ENCODE peak calls at places on chromosomes 12 and 14, in ten cellular contexts. One of them, this sample, is unnamed.

GRCh38 chr14:52356025-52356424 is 41.9 kb downstream of the PTGER2 start:
- DNase-seq in activated naive CD4-positive, alpha-beta T cell treated with anti-CD3 and anti-CD28 coated beads for 36 hours: no peak
- DNase-seq in activated T-cell treated with anti-CD3 and anti-CD28 coated beads for 4 hours: no peak
- DNase-seq in HS-5: no peak
- DNase-seq in IMR-90: peak; percentile 21
- DNase-seq in HL-60: no peak
- DNase-seq in SW480: no peak
- DNase-seq in T1000: no peak
- DNase-seq in fibroblast of pulmonary artery: peak; percentile 13
- DNase-seq in left ventricle myocardium superior: no peak
- DNase-seq in this sample: no peak

GRCh38 chr14:24051162-24051788 is 534 bp upstream of the CARMIL3 start:
- DNase-seq in T1000: no peak
- DNase-seq in fibroblast of pulmonary artery: no peak
- DNase-seq in SW480: no peak
- DNase-seq in activated T-cell treated with anti-CD3 and anti-CD28 coated beads for 4 hours: no peak
- DNase-seq in HS-5: no peak
- DNase-seq in activated naive CD4-positive, alpha-beta T cell treated with anti-CD3 and anti-CD28 coated beads for 36 hours: no peak
- DNase-seq in IMR-90: no peak
- DNase-seq in HL-60: no peak
- DNase-seq in left ventricle myocardium superior: no peak
- DNase-seq in this sample: no peak

GRCh38 chr14:20477211-20477876 is 8.1 kb downstream of the PNP start:
- DNase-seq in T1000: peak; percentile 47
- DNase-seq in left ventricle myocardium superior: peak; percentile 60
- DNase-seq in fibroblast of pulmonary artery: peak; percentile 85
- DNase-seq in activated T-cell treated with anti-CD3 and anti-CD28 coated beads for 4 hours: no peak
- DNase-seq in HS-5: no peak
- DNase-seq in activated naive CD4-positive, alpha-beta T cell treated with anti-CD3 and anti-CD28 coated beads for 36 hours: peak; percentile 41
- DNase-seq in IMR-90: peak; percentile 73
- DNase-seq in SW480: no peak
- DNase-seq in HL-60: no peak
- DNase-seq in this sample: peak; percentile 12

GRCh38 chr14:89618309-89618708 is 201.3 kb upstream of the FOXN3 start:
- DNase-seq in fibroblast of pulmonary artery: peak; percentile 34
- DNase-seq in T1000: no peak
- DNase-seq in left ventricle myocardium superior: no peak
- DNase-seq in HS-5: no peak
- DNase-seq in activated T-cell treated with anti-CD3 and anti-CD28 coated beads for 4 hours: no peak
- DNase-seq in IMR-90: no peak
- DNase-seq in HL-60: no peak
- DNase-seq in SW480: peak; percentile 16
- DNase-seq in activated naive CD4-positive, alpha-beta T cell treated with anti-CD3 and anti-CD28 coated beads for 36 hours: no peak
- DNase-seq in this sample: no peak

GRCh38 chr12:121532503-121533390 is 48.1 kb downstream of the KDM2B start:
- DNase-seq in HL-60: no peak
- DNase-seq in activated T-cell treated with anti-CD3 and anti-CD28 coated beads for 4 hours: no peak
- DNase-seq in SW480: no peak
- DNase-seq in fibroblast of pulmonary artery: peak; percentile 87
- DNase-seq in T1000: no peak
- DNase-seq in activated naive CD4-positive, alpha-beta T cell treated with anti-CD3 and anti-CD28 coated beads for 36 hours: no peak
- DNase-seq in left ventricle myocardium superior: no peak
- DNase-seq in HS-5: no peak
- DNase-seq in IMR-90: peak; percentile 84
- DNase-seq in this sample: no peak

GRCh38 chr12:64893961-64894360 is 69.5 kb downstream of the TBC1D30 start:
- DNase-seq in activated naive CD4-positive, alpha-beta T cell treated with anti-CD3 and anti-CD28 coated beads for 36 hours: no peak
- DNase-seq in T1000: no peak
- DNase-seq in SW480: no peak
- DNase-seq in HL-60: no peak
- DNase-seq in IMR-90: peak; percentile 88
- DNase-seq in left ventricle myocardium superior: no peak
- DNase-seq in activated T-cell treated with anti-CD3 and anti-CD28 coated beads for 4 hours: no peak
- DNase-seq in HS-5: peak; percentile 90
- DNase-seq in fibroblast of pulmonary artery: peak; percentile 36
- DNase-seq in this sample: no peak

GRCh38 chr12:96500686-96501085 is 11.3 kb downstream of the CFAP54 start:
- DNase-seq in HL-60: no peak
- DNase-seq in left ventricle myocardium superior: no peak
- DNase-seq in HS-5: no peak
- DNase-seq in activated naive CD4-positive, alpha-beta T cell treated with anti-CD3 and anti-CD28 coated beads for 36 hours: peak; percentile 28
- DNase-seq in fibroblast of pulmonary artery: peak; percentile 61
- DNase-seq in activated T-cell treated with anti-CD3 and anti-CD28 coated beads for 4 hours: no peak
- DNase-seq in SW480: peak; percentile 44
- DNase-seq in IMR-90: peak; percentile 40
- DNase-seq in T1000: no peak
- DNase-seq in this sample: no peak

GRCh38 chr14:91152499-91152898 is 38.6 kb downstream of the DGLUCY start:
- DNase-seq in HL-60: no peak
- DNase-seq in fibroblast of pulmonary artery: no peak
- DNase-seq in HS-5: no peak
- DNase-seq in activated naive CD4-positive, alpha-beta T cell treated with anti-CD3 and anti-CD28 coated beads for 36 hours: no peak
- DNase-seq in SW480: no peak
- DNase-seq in T1000: no peak
- DNase-seq in left ventricle myocardium superior: no peak
- DNase-seq in activated T-cell treated with anti-CD3 and anti-CD28 coated beads for 4 hours: no peak
- DNase-seq in IMR-90: no peak
- DNase-seq in this sample: no peak

GRCh38 chr14:30403791-30404190 is 155.2 kb upstream of the G2E3 start:
- DNase-seq in activated T-cell treated with anti-CD3 and anti-CD28 coated beads for 4 hours: no peak
- DNase-seq in IMR-90: no peak
- DNase-seq in T1000: no peak
- DNase-seq in HL-60: no peak
- DNase-seq in left ventricle myocardium superior: no peak
- DNase-seq in activated naive CD4-positive, alpha-beta T cell treated with anti-CD3 and anti-CD28 coated beads for 36 hours: no peak
- DNase-seq in fibroblast of pulmonary artery: no peak
- DNase-seq in SW480: no peak
- DNase-seq in HS-5: no peak
- DNase-seq in this sample: no peak

GRCh38 chr14:69246331-69246730 is 13.6 kb upstream of the GALNT16 start:
- DNase-seq in fibroblast of pulmonary artery: no peak
- DNase-seq in T1000: no peak
- DNase-seq in SW480: no peak
- DNase-seq in HL-60: no peak
- DNase-seq in activated T-cell treated with anti-CD3 and anti-CD28 coated beads for 4 hours: no peak
- DNase-seq in left ventricle myocardium superior: no peak
- DNase-seq in IMR-90: no peak
- DNase-seq in HS-5: no peak
- DNase-seq in activated naive CD4-positive, alpha-beta T cell treated with anti-CD3 and anti-CD28 coated beads for 36 hours: no peak
- DNase-seq in this sample: no peak

GRCh38 chr12:101795786-101796185 is 35.0 kb downstream of the GNPTAB start:
- DNase-seq in SW480: no peak
- DNase-seq in left ventricle myocardium superior: no peak
- DNase-seq in T1000: no peak
- DNase-seq in activated T-cell treated with anti-CD3 and anti-CD28 coated beads for 4 hours: no peak
- DNase-seq in IMR-90: no peak
- DNase-seq in fibroblast of pulmonary artery: no peak
- DNase-seq in activated naive CD4-positive, alpha-beta T cell treated with anti-CD3 and anti-CD28 coated beads for 36 hours: peak; percentile 16
- DNase-seq in HL-60: no peak
- DNase-seq in HS-5: no peak
- DNase-seq in this sample: no peak

GRCh38 chr12:6302621-6303020 is 7.9 kb upstream of the PLEKHG6 start:
- DNase-seq in HS-5: no peak
- DNase-seq in SW480: no peak
- DNase-seq in left ventricle myocardium superior: no peak
- DNase-seq in HL-60: no peak
- DNase-seq in T1000: no peak
- DNase-seq in fibroblast of pulmonary artery: no peak
- DNase-seq in activated naive CD4-positive, alpha-beta T cell treated with anti-CD3 and anti-CD28 coated beads for 36 hours: no peak
- DNase-seq in activated T-cell treated with anti-CD3 and anti-CD28 coated beads for 4 hours: no peak
- DNase-seq in IMR-90: peak; percentile 48
- DNase-seq in this sample: no peak

GRCh38 chr14:73757876-73758391 is 43.8 kb upstream of the PNMA1 start:
- DNase-seq in fibroblast of pulmonary artery: no peak
- DNase-seq in SW480: no peak
- DNase-seq in activated T-cell treated with anti-CD3 and anti-CD28 coated beads for 4 hours: no peak
- DNase-seq in IMR-90: no peak
- DNase-seq in activated naive CD4-positive, alpha-beta T cell treated with anti-CD3 and anti-CD28 coated beads for 36 hours: no peak
- DNase-seq in left ventricle myocardium superior: no peak
- DNase-seq in T1000: no peak
- DNase-seq in HL-60: no peak
- DNase-seq in HS-5: no peak
- DNase-seq in this sample: no peak

GRCh38 chr12:68400231-68400829 is 68.2 kb upstream of the MDM1 start:
- DNase-seq in left ventricle myocardium superior: no peak
- DNase-seq in activated naive CD4-positive, alpha-beta T cell treated with anti-CD3 and anti-CD28 coated beads for 36 hours: no peak
- DNase-seq in HL-60: no peak
- DNase-seq in activated T-cell treated with anti-CD3 and anti-CD28 coated beads for 4 hours: no peak
- DNase-seq in fibroblast of pulmonary artery: no peak
- DNase-seq in IMR-90: no peak
- DNase-seq in HS-5: no peak
- DNase-seq in T1000: no peak
- DNase-seq in SW480: no peak
- DNase-seq in this sample: no peak